ENCODE peak calls at places on chromosome 21, in seven cellular contexts. One of them, this sample, is unnamed.

GRCh38 chr21:42703173-42703908 is 49.9 kb downstream of the PDE9A start:
- DNase-seq in activated CD8-positive, alpha-beta memory T cell treated with anti-CD3 and anti-CD28 coated beads for 4 hours: no peak
- DNase-seq in fibroblast of the conjunctiva: no peak
- DNase-seq in activated T-cell treated with anti-CD3 and anti-CD28 coated beads for 1 hour: no peak
- DNase-seq in Daoy: no peak
- DNase-seq in COR-L47: no peak
- DNase-seq in GM04504: no peak
- DNase-seq in this sample: no peak

GRCh38 chr21:32360401-32360981 is 32.3 kb downstream of the URB1 start:
- DNase-seq in activated CD8-positive, alpha-beta memory T cell treated with anti-CD3 and anti-CD28 coated beads for 4 hours: no peak
- DNase-seq in fibroblast of the conjunctiva: no peak
- DNase-seq in activated T-cell treated with anti-CD3 and anti-CD28 coated beads for 1 hour: no peak
- DNase-seq in Daoy: no peak
- DNase-seq in COR-L47: peak; percentile 8
- DNase-seq in GM04504: no peak
- DNase-seq in this sample: no peak

GRCh38 chr21:31180256-31181088 is 142.2 kb upstream of the KRTAP19-8 start:
- DNase-seq in activated CD8-positive, alpha-beta memory T cell treated with anti-CD3 and anti-CD28 coated beads for 4 hours: no peak
- DNase-seq in fibroblast of the conjunctiva: peak; percentile 49
- DNase-seq in activated T-cell treated with anti-CD3 and anti-CD28 coated beads for 1 hour: no peak
- DNase-seq in Daoy: peak; percentile 46
- DNase-seq in COR-L47: no peak
- DNase-seq in GM04504: no peak
- DNase-seq in this sample: peak; percentile 64

GRCh38 chr21:46151261-46151988 is 4.0 kb downstream of the FTCD start:
- DNase-seq in activated CD8-positive, alpha-beta memory T cell treated with anti-CD3 and anti-CD28 coated beads for 4 hours: no peak
- DNase-seq in fibroblast of the conjunctiva: no peak
- DNase-seq in activated T-cell treated with anti-CD3 and anti-CD28 coated beads for 1 hour: no peak
- DNase-seq in Daoy: peak; percentile 1
- DNase-seq in COR-L47: no peak
- DNase-seq in GM04504: no peak
- DNase-seq in this sample: no peak

GRCh38 chr21:42171091-42172053 is 47.6 kb upstream of the ABCG1 start:
- DNase-seq in activated CD8-positive, alpha-beta memory T cell treated with anti-CD3 and anti-CD28 coated beads for 4 hours: no peak
- DNase-seq in fibroblast of the conjunctiva: no peak
- DNase-seq in activated T-cell treated with anti-CD3 and anti-CD28 coated beads for 1 hour: no peak
- DNase-seq in Daoy: no peak
- DNase-seq in COR-L47: peak; percentile 81
- DNase-seq in GM04504: no peak
- DNase-seq in this sample: no peak

GRCh38 chr21:36700295-36700960 is 1.5 kb downstream of the SIM2 start:
- DNase-seq in activated CD8-positive, alpha-beta memory T cell treated with anti-CD3 and anti-CD28 coated beads for 4 hours: no peak
- DNase-seq in fibroblast of the conjunctiva: no peak
- DNase-seq in activated T-cell treated with anti-CD3 and anti-CD28 coated beads for 1 hour: no peak
- DNase-seq in Daoy: peak; percentile 69
- DNase-seq in COR-L47: no peak
- DNase-seq in GM04504: no peak
- DNase-seq in this sample: no peak

GRCh38 chr21:37565530-37566223 is 199.1 kb downstream of the DYRK1A start:
- DNase-seq in activated CD8-positive, alpha-beta memory T cell treated with anti-CD3 and anti-CD28 coated beads for 4 hours: no peak
- DNase-seq in fibroblast of the conjunctiva: no peak
- DNase-seq in activated T-cell treated with anti-CD3 and anti-CD28 coated beads for 1 hour: no peak
- DNase-seq in Daoy: peak; percentile 63
- DNase-seq in COR-L47: no peak
- DNase-seq in GM04504: peak; percentile 55
- DNase-seq in this sample: peak; percentile 45

GRCh38 chr21:29586696-29587095 is 288.0 kb downstream of the BACH1 start:
- DNase-seq in activated CD8-positive, alpha-beta memory T cell treated with anti-CD3 and anti-CD28 coated beads for 4 hours: no peak
- DNase-seq in fibroblast of the conjunctiva: no peak
- DNase-seq in activated T-cell treated with anti-CD3 and anti-CD28 coated beads for 1 hour: no peak
- DNase-seq in Daoy: no peak
- DNase-seq in COR-L47: no peak
- DNase-seq in GM04504: peak; percentile 9
- DNase-seq in this sample: no peak

GRCh38 chr21:41112740-41113692 is 54.9 kb upstream of the BACE2 start:
- DNase-seq in activated CD8-positive, alpha-beta memory T cell treated with anti-CD3 and anti-CD28 coated beads for 4 hours: no peak
- DNase-seq in fibroblast of the conjunctiva: peak; percentile 46
- DNase-seq in activated T-cell treated with anti-CD3 and anti-CD28 coated beads for 1 hour: no peak
- DNase-seq in Daoy: peak; percentile 98
- DNase-seq in COR-L47: no peak
- DNase-seq in GM04504: peak; percentile 62
- DNase-seq in this sample: peak; percentile 82

GRCh38 chr21:41895643-41896493 is 16.7 kb upstream of the PRDM15 start:
- DNase-seq in activated CD8-positive, alpha-beta memory T cell treated with anti-CD3 and anti-CD28 coated beads for 4 hours: peak; percentile 20
- DNase-seq in fibroblast of the conjunctiva: no peak
- DNase-seq in activated T-cell treated with anti-CD3 and anti-CD28 coated beads for 1 hour: peak; percentile 41
- DNase-seq in Daoy: no peak
- DNase-seq in COR-L47: no peak
- DNase-seq in GM04504: no peak
- DNase-seq in this sample: no peak

GRCh38 chr21:42652527-42653491 is 612 bp upstream of the PDE9A start:
- DNase-seq in activated CD8-positive, alpha-beta memory T cell treated with anti-CD3 and anti-CD28 coated beads for 4 hours: no peak
- DNase-seq in fibroblast of the conjunctiva: no peak
- DNase-seq in activated T-cell treated with anti-CD3 and anti-CD28 coated beads for 1 hour: no peak
- DNase-seq in Daoy: peak; percentile 59
- DNase-seq in COR-L47: no peak
- DNase-seq in GM04504: no peak
- DNase-seq in this sample: peak; percentile 27

GRCh38 chr21:38159355-38159754 is 97.4 kb upstream of the KCNJ15 start:
- DNase-seq in activated CD8-positive, alpha-beta memory T cell treated with anti-CD3 and anti-CD28 coated beads for 4 hours: peak; percentile 12
- DNase-seq in fibroblast of the conjunctiva: peak; percentile 80
- DNase-seq in activated T-cell treated with anti-CD3 and anti-CD28 coated beads for 1 hour: peak; percentile 35
- DNase-seq in Daoy: peak; percentile 81
- DNase-seq in COR-L47: peak; percentile 44
- DNase-seq in GM04504: peak; percentile 68
- DNase-seq in this sample: peak; percentile 71

GRCh38 chr21:42209801-42210479 is 9.0 kb upstream of the ABCG1 start:
- DNase-seq in activated CD8-positive, alpha-beta memory T cell treated with anti-CD3 and anti-CD28 coated beads for 4 hours: no peak
- DNase-seq in fibroblast of the conjunctiva: no peak
- DNase-seq in activated T-cell treated with anti-CD3 and anti-CD28 coated beads for 1 hour: no peak
- DNase-seq in Daoy: peak; percentile 51
- DNase-seq in COR-L47: no peak
- DNase-seq in GM04504: no peak
- DNase-seq in this sample: no peak

GRCh38 chr21:46128106-46128982 is 27.0 kb downstream of the FTCD start:
- DNase-seq in activated CD8-positive, alpha-beta memory T cell treated with anti-CD3 and anti-CD28 coated beads for 4 hours: no peak
- DNase-seq in fibroblast of the conjunctiva: no peak
- DNase-seq in activated T-cell treated with anti-CD3 and anti-CD28 coated beads for 1 hour: no peak
- DNase-seq in Daoy: no peak
- DNase-seq in COR-L47: no peak
- DNase-seq in GM04504: no peak
- DNase-seq in this sample: no peak

GRCh38 chr21:35438643-35439404 is 389.7 kb upstream of the RUNX1 start:
- DNase-seq in activated CD8-positive, alpha-beta memory T cell treated with anti-CD3 and anti-CD28 coated beads for 4 hours: no peak
- DNase-seq in fibroblast of the conjunctiva: no peak
- DNase-seq in activated T-cell treated with anti-CD3 and anti-CD28 coated beads for 1 hour: no peak
- DNase-seq in Daoy: peak; percentile 35
- DNase-seq in COR-L47: no peak
- DNase-seq in GM04504: no peak
- DNase-seq in this sample: no peak

GRCh38 chr21:41217656-41218380 is 49.9 kb downstream of the BACE2 start:
- DNase-seq in activated CD8-positive, alpha-beta memory T cell treated with anti-CD3 and anti-CD28 coated beads for 4 hours: no peak
- DNase-seq in fibroblast of the conjunctiva: peak; percentile 23
- DNase-seq in activated T-cell treated with anti-CD3 and anti-CD28 coated beads for 1 hour: no peak
- DNase-seq in Daoy: peak; percentile 76
- DNase-seq in COR-L47: no peak
- DNase-seq in GM04504: no peak
- DNase-seq in this sample: no peak

GRCh38 chr21:14080040-14080763 is 130.6 kb downstream of the LIPI start:
- DNase-seq in activated CD8-positive, alpha-beta memory T cell treated with anti-CD3 and anti-CD28 coated beads for 4 hours: no peak
- DNase-seq in fibroblast of the conjunctiva: no peak
- DNase-seq in activated T-cell treated with anti-CD3 and anti-CD28 coated beads for 1 hour: no peak
- DNase-seq in Daoy: no peak
- DNase-seq in COR-L47: no peak
- DNase-seq in GM04504: no peak
- DNase-seq in this sample: no peak

GRCh38 chr21:29477347-29477746 is 178.6 kb downstream of the BACH1 start:
- DNase-seq in activated CD8-positive, alpha-beta memory T cell treated with anti-CD3 and anti-CD28 coated beads for 4 hours: no peak
- DNase-seq in fibroblast of the conjunctiva: no peak
- DNase-seq in activated T-cell treated with anti-CD3 and anti-CD28 coated beads for 1 hour: no peak
- DNase-seq in Daoy: no peak
- DNase-seq in COR-L47: peak; percentile 0
- DNase-seq in GM04504: no peak
- DNase-seq in this sample: no peak

GRCh38 chr21:44049606-44050005 is 37.5 kb downstream of the TRAPPC10 start:
- DNase-seq in activated CD8-positive, alpha-beta memory T cell treated with anti-CD3 and anti-CD28 coated beads for 4 hours: no peak
- DNase-seq in fibroblast of the conjunctiva: no peak
- DNase-seq in activated T-cell treated with anti-CD3 and anti-CD28 coated beads for 1 hour: no peak
- DNase-seq in Daoy: no peak
- DNase-seq in COR-L47: no peak
- DNase-seq in GM04504: no peak
- DNase-seq in this sample: no peak

GRCh38 chr21:44078411-44078981 is 28.7 kb upstream of the PWP2 start:
- DNase-seq in activated CD8-positive, alpha-beta memory T cell treated with anti-CD3 and anti-CD28 coated beads for 4 hours: no peak
- DNase-seq in fibroblast of the conjunctiva: no peak
- DNase-seq in activated T-cell treated with anti-CD3 and anti-CD28 coated beads for 1 hour: no peak
- DNase-seq in Daoy: no peak
- DNase-seq in COR-L47: no peak
- DNase-seq in GM04504: no peak
- DNase-seq in this sample: no peak

GRCh38 chr21:44614961-44615391 is 3.1 kb downstream of the KRTAP10-8 start:
- DNase-seq in activated CD8-positive, alpha-beta memory T cell treated with anti-CD3 and anti-CD28 coated beads for 4 hours: no peak
- DNase-seq in fibroblast of the conjunctiva: no peak
- DNase-seq in activated T-cell treated with anti-CD3 and anti-CD28 coated beads for 1 hour: no peak
- DNase-seq in Daoy: no peak
- DNase-seq in COR-L47: no peak
- DNase-seq in GM04504: no peak
- DNase-seq in this sample: no peak

GRCh38 chr21:38938343-38938742 is 132.6 kb downstream of the ETS2 start:
- DNase-seq in activated CD8-positive, alpha-beta memory T cell treated with anti-CD3 and anti-CD28 coated beads for 4 hours: no peak
- DNase-seq in fibroblast of the conjunctiva: no peak
- DNase-seq in activated T-cell treated with anti-CD3 and anti-CD28 coated beads for 1 hour: no peak
- DNase-seq in Daoy: peak; percentile 49
- DNase-seq in COR-L47: peak; percentile 57
- DNase-seq in GM04504: no peak
- DNase-seq in this sample: peak; percentile 10

GRCh38 chr21:33325222-33326067 is 675 bp downstream of the IFNAR1 start:
- DNase-seq in activated CD8-positive, alpha-beta memory T cell treated with anti-CD3 and anti-CD28 coated beads for 4 hours: peak; percentile 44
- DNase-seq in fibroblast of the conjunctiva: peak; percentile 32
- DNase-seq in activated T-cell treated with anti-CD3 and anti-CD28 coated beads for 1 hour: peak; percentile 55
- DNase-seq in Daoy: peak; percentile 71
- DNase-seq in COR-L47: peak; percentile 51
- DNase-seq in GM04504: peak; percentile 72
- DNase-seq in this sample: peak; percentile 77

GRCh38 chr21:33070921-33071877 is 1.3 kb downstream of the OLIG1 start:
- DNase-seq in activated CD8-positive, alpha-beta memory T cell treated with anti-CD3 and anti-CD28 coated beads for 4 hours: no peak
- DNase-seq in fibroblast of the conjunctiva: no peak
- DNase-seq in activated T-cell treated with anti-CD3 and anti-CD28 coated beads for 1 hour: no peak
- DNase-seq in Daoy: peak; percentile 57
- DNase-seq in COR-L47: no peak
- DNase-seq in GM04504: no peak
- DNase-seq in this sample: peak; percentile 10

GRCh38 chr21:45512626-45513002 is 29.6 kb downstream of the SLC19A1 start:
- DNase-seq in activated CD8-positive, alpha-beta memory T cell treated with anti-CD3 and anti-CD28 coated beads for 4 hours: no peak
- DNase-seq in fibroblast of the conjunctiva: no peak
- DNase-seq in activated T-cell treated with anti-CD3 and anti-CD28 coated beads for 1 hour: no peak
- DNase-seq in Daoy: no peak
- DNase-seq in COR-L47: no peak
- DNase-seq in GM04504: no peak
- DNase-seq in this sample: no peak

GRCh38 chr21:16420086-16420724 is 690.4 kb downstream of the USP25 start:
- DNase-seq in activated CD8-positive, alpha-beta memory T cell treated with anti-CD3 and anti-CD28 coated beads for 4 hours: no peak
- DNase-seq in fibroblast of the conjunctiva: peak; percentile 60
- DNase-seq in activated T-cell treated with anti-CD3 and anti-CD28 coated beads for 1 hour: no peak
- DNase-seq in Daoy: peak; percentile 28
- DNase-seq in COR-L47: peak; percentile 54
- DNase-seq in GM04504: no peak
- DNase-seq in this sample: peak; percentile 24

This sample was measured in A673.